ENCODE peak calls at places on chromosome 18, in six cellular contexts. X, E, Z, G, L and Q are unnamed samples.

GRCh38 chr18:35040638-35040987 is 600 bp upstream of the MAPRE2 start:
- DNase-seq in E (no peak), Z (no peak), L (no peak), X (no peak), G (no peak), Q (no peak)

GRCh38 chr18:7577706-7578105 is 10.6 kb downstream of the PTPRM start:
- DNase-seq in E (no peak), Z (peak), G (peak), X (no peak), L (no peak), Q (peak)

GRCh38 chr18:11154369-11154982 is 5.1 kb upstream of the PIEZO2 start:
- DNase-seq in Z (peak), G (peak), X (no peak), E (no peak), L (peak), Q (peak)

GRCh38 chr18:53380063-53380639 is 844.3 kb downstream of the MBD2 start:
- DNase-seq in E (no peak), X (no peak), L (peak), G (peak), Z (peak), Q (peak)

GRCh38 chr18:35127201-35127600 is 86.0 kb downstream of the MAPRE2 start:
- DNase-seq in G (no peak), Z (peak), E (no peak), L (no peak), X (no peak), Q (peak)

GRCh38 chr18:13598591-13598990 is 127.8 kb downstream of the FAM210A start:
- DNase-seq in Z (no peak), E (no peak), G (no peak), L (no peak), X (no peak), Q (no peak)

GRCh38 chr18:80247403-80247916 is at the start of gene PARD6G:
- DNase-seq in G (peak), E (peak), X (no peak), L (peak), Z (peak), Q (peak)

GRCh38 chr18:7207366-7207765 is 23.5 kb upstream of the LRRC30 start:
- DNase-seq in Z (peak), E (no peak), G (no peak), X (no peak), L (no peak), Q (no peak)

GRCh38 chr18:10119528-10119927 is 205.7 kb downstream of the VAPA start:
- DNase-seq in L (no peak), Z (no peak), X (no peak), E (no peak), G (no peak), Q (no peak)

GRCh38 chr18:79791141-79791972 is 6.4 kb upstream of the KCNG2 start:
- DNase-seq in L (no peak), Z (no peak), G (peak), X (peak), E (no peak), Q (peak)

GRCh38 chr18:9260388-9261380 is 73.9 kb upstream of the TWSG1 start:
- DNase-seq in G (no peak), L (no peak), X (no peak), E (no peak), Z (no peak), Q (no peak)

GRCh38 chr18:79935098-79935480 is 16.4 kb downstream of the SLC66A2 start:
- DNase-seq in L (no peak), E (no peak), X (no peak), Z (no peak), G (no peak), Q (no peak)

GRCh38 chr18:66993492-66993891 is 389.6 kb upstream of the CDH19 start:
- DNase-seq in G (no peak), E (no peak), Z (no peak), L (no peak), X (no peak), Q (no peak)

GRCh38 chr18:23191952-23192662 is 56.8 kb downstream of the CABLES1 start:
- DNase-seq in L (no peak), X (peak), Z (no peak), E (no peak), G (peak), Q (peak)

GRCh38 chr18:31497711-31498449 is at the start of gene DSG2:
- DNase-seq in G (peak), X (no peak), Z (peak), L (no peak), E (peak), Q (no peak)

GRCh38 chr18:46728219-46728930 is 28.5 kb downstream of the ST8SIA5 start:
- DNase-seq in X (no peak), Z (no peak), G (no peak), L (no peak), E (no peak), Q (no peak)

GRCh38 chr18:13611058-13611615 is 115.2 kb downstream of the FAM210A start:
- DNase-seq in E (no peak), L (no peak), Z (peak), G (peak), X (no peak), Q (peak)

GRCh38 chr18:39340418-39340817 is 1774.8 kb upstream of the CELF4 start:
- DNase-seq in X (no peak), G (no peak), E (no peak), L (no peak), Z (no peak), Q (no peak)

GRCh38 chr18:66724664-66725356 is 120.9 kb upstream of the CDH19 start:
- DNase-seq in G (no peak), E (no peak), L (no peak), X (no peak), Z (no peak), Q (no peak)

GRCh38 chr18:43751203-43751602 is 473.9 kb upstream of the SYT4 start:
- DNase-seq in X (no peak), E (no peak), L (no peak), G (peak), Z (no peak), Q (no peak)

GRCh38 chr18:60018801-60019462 is 119.1 kb downstream of the PMAIP1 start:
- DNase-seq in Z (no peak), G (peak), L (no peak), X (no peak), E (no peak), Q (peak)

GRCh38 chr18:47422524-47422923 is 171.1 kb upstream of the SKOR2 start:
- DNase-seq in L (no peak), Z (peak), G (no peak), X (no peak), E (no peak), Q (no peak)

GRCh38 chr18:54260376-54261072 is 8.8 kb upstream of the POLI start:
- DNase-seq in Z (no peak), G (no peak), E (no peak), L (no peak), X (no peak), Q (no peak)

GRCh38 chr18:78999939-79000338 is 20.3 kb downstream of the SALL3 start:
- DNase-seq in G (no peak), X (no peak), L (peak), Z (no peak), E (no peak), Q (no peak)

GRCh38 chr18:48832961-48833700 is 117.6 kb downstream of the SMAD7 start:
- DNase-seq in Z (peak), E (no peak), L (peak), G (peak), X (no peak), Q (peak)

GRCh38 chr18:3903341-3903740 is 453.4 kb downstream of the TGIF1 start:
- DNase-seq in G (peak), E (no peak), Z (no peak), L (no peak), X (peak), Q (peak)

GRCh38 chr18:32714571-32715148 is 58.2 kb downstream of the KLHL14 start:
- DNase-seq in L (peak), G (peak), X (no peak), E (peak), Z (peak), Q (peak)

GRCh38 chr18:2692508-2692907 is 37.0 kb downstream of the SMCHD1 start:
- DNase-seq in E (no peak), X (no peak), Z (no peak), L (no peak), G (no peak), Q (no peak)

GRCh38 chr18:74115046-74115445 is 32.6 kb downstream of the FBXO15 start:
- DNase-seq in L (no peak), G (peak), X (no peak), E (no peak), Z (no peak), Q (peak)

GRCh38 chr18:79587298-79588125 is 92.1 kb upstream of the CTDP1 start:
- DNase-seq in L (no peak), E (no peak), X (no peak), G (no peak), Z (no peak), Q (no peak)

GRCh38 chr18:369224-370010 is 101.6 kb upstream of the THOC1 start:
- DNase-seq in E (no peak), Z (no peak), G (no peak), X (no peak), L (no peak), Q (no peak)

GRCh38 chr18:21489119-21489750 is 111.3 kb downstream of the ESCO1 start:
- DNase-seq in Z (peak), E (no peak), L (peak), G (peak), X (no peak), Q (peak)
- TF ChIP-seq CTCF in Z (peak), E (peak), L (peak), G (peak), X (peak), Q (peak)

GRCh38 chr18:50285631-50286321 is 1.7 kb downstream of the CXXC1 start:
- DNase-seq in E (no peak), Z (no peak), L (no peak), G (no peak), X (no peak), Q (no peak)

GRCh38 chr18:50287028-50287440 is 458 bp downstream of the CXXC1 start:
- DNase-seq in G (no peak), Z (no peak), X (no peak), L (no peak), E (no peak), Q (no peak)

GRCh38 chr18:50289103-50289433 is 1.6 kb upstream of the CXXC1 start:
- DNase-seq in E (no peak), X (no peak), G (no peak), L (no peak), Z (no peak), Q (no peak)

GRCh38 chr18:50286391-50287027 is 983 bp downstream of the CXXC1 start:
- DNase-seq in L (peak), Z (peak), E (no peak), X (no peak), G (peak), Q (peak)

GRCh38 chr18:50287441-50288347 is at the start of gene CXXC1:
- DNase-seq in E (peak), Z (peak), L (peak), G (peak), X (peak), Q (peak)
- TF ChIP-seq CTCF in E (peak), Z (peak), L (no peak), G (peak), X (peak), Q (peak)

GRCh38 chr18:63253018-63253417 is 66.6 kb downstream of the BCL2 start:
- DNase-seq in Z (no peak), G (no peak), L (no peak), E (no peak), X (no peak), Q (no peak)
- TF ChIP-seq CTCF in Z (no peak), G (no peak), L (no peak), E (no peak), X (no peak), Q (no peak)

DNA sequence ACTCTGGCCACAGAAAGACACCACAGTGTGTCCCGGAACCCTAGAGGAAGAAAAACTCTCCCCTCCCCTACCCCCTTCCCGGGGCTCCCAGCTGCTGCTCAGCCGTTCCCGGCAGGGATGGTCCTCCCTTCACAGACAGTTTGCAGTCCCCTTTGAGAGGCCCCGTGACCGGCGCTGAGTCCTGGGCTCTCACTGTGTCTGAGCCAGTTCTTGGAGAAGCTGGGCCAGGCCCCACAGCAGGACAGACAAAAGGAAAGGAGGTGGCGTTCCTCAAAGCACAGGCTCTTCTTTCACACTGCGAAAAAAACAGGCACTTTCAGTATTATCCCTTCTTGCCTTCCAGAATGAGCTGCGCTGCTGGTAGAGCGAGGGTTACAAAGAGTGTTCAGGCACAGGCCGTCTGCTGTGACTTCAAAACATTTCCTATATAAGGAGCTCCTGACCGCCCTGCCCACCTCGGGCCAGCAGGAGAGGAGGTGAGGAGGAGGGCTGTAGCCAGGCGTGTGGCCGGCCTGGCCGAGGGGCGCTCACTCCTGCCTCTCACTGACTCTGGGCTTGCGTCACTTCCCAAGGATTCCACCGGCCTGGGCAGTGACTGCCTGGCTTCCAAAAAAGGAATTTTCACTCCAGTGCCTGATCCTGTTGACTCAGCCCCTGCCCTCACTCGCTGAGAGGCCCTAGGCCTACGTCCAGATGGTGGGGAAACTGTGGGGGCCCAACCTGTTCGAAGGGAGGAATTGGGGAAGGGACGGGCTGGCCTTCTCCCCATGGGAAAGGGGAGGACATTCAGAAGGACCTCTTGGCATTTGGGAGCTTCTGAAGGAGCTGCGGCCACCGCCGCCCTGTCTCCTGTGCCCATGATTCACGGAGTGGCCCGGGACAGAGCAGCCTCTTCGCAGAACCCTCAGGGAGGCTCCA is 24.9 kb downstream of the CIDEA start:
- DNase-seq in X (peak), L (no peak), Z (peak), E (peak), G (peak), Q (peak)
- TF ChIP-seq CTCF in X (no peak), L (no peak), Z (peak), E (peak), G (peak), Q (peak)